ENCODE peak calls at places on chromosomes 16 and 17, in nine cellular contexts. H, R, C, U, V, F, W, Y and A are unnamed samples.
A peak's percentile ranks its signal among the peaks of the same experiment; 100 is the strongest.

GRCh38 chr17:2784864-2785263 is 11.4 kb upstream of the RAP1GAP2 start:
- DNase-seq in H (no peak), R (no peak), C (no peak), U (no peak), V (no peak), F (no peak), W (no peak), Y (no peak), A (no peak)

GRCh38 chr16:28923652-28924398 is 1.2 kb downstream of the RABEP2 start:
- DNase-seq in H (no peak), R (peak; percentile 30), C (no peak), U (no peak), V (no peak), F (no peak), W (no peak), Y (no peak), A (no peak)

GRCh38 chr17:59804910-59805381 is 87.8 kb downstream of the TUBD1 start:
- DNase-seq in H (peak; percentile 42), R (no peak), C (peak; percentile 40), U (no peak), V (no peak), F (no peak), W (no peak), Y (no peak), A (no peak)

GRCh38 chr17:8138366-8138671 is 13.9 kb downstream of the PER1 start:
- DNase-seq in H (no peak), R (no peak), C (no peak), U (no peak), V (no peak), F (no peak), W (no peak), Y (no peak), A (no peak)

GRCh38 chr16:31177136-31177535 is 2.8 kb upstream of the FUS start:
- DNase-seq in H (no peak), R (peak; percentile 65), C (peak; percentile 89), U (peak; percentile 24), V (no peak), F (peak; percentile 7), W (no peak), Y (no peak), A (peak; percentile 55)

GRCh38 chr17:79922161-79922569 is 82.9 kb upstream of the CBX4 start:
- DNase-seq in H (no peak), R (no peak), C (no peak), U (no peak), V (no peak), F (no peak), W (no peak), Y (no peak), A (no peak)

GRCh38 chr17:72539981-72540897 is 419.4 kb downstream of the SOX9 start:
- DNase-seq in H (peak; percentile 99), R (peak; percentile 10), C (peak; percentile 67), U (peak; percentile 37), V (no peak), F (no peak), W (peak; percentile 80), Y (no peak), A (peak; percentile 64)

GRCh38 chr16:61730997-61731396 is 305.2 kb downstream of the CDH8 start:
- DNase-seq in H (no peak), R (no peak), C (no peak), U (no peak), V (no peak), F (no peak), W (no peak), Y (no peak), A (no peak)

GRCh38 chr16:3106205-3106928 is 6.0 kb upstream of the ZNF205 start:
- DNase-seq in H (peak; percentile 99), R (peak; percentile 83), C (peak; percentile 90), U (peak; percentile 93), V (peak; percentile 97), F (peak; percentile 34), W (peak; percentile 91), Y (no peak), A (peak; percentile 83)

GRCh38 chr17:19237389-19238166 is 412 bp downstream of the EPN2 start:
- DNase-seq in H (peak; percentile 78), R (no peak), C (no peak), U (peak; percentile 49), V (no peak), F (no peak), W (peak; percentile 74), Y (no peak), A (peak; percentile 29)

GRCh38 chr16:50733468-50733867 is 8.4 kb upstream of the CYLD start:
- DNase-seq in H (no peak), R (no peak), C (no peak), U (no peak), V (no peak), F (no peak), W (no peak), Y (no peak), A (no peak)

GRCh38 chr17:82031303-82031884 is at the start of gene RAC3:
- DNase-seq in H (peak; percentile 93), R (no peak), C (peak; percentile 21), U (no peak), V (no peak), F (no peak), W (no peak), Y (no peak), A (no peak)

GRCh38 chr17:81388612-81389367 is 6.5 kb upstream of the BAHCC1 start:
- DNase-seq in H (peak; percentile 81), R (no peak), C (peak; percentile 10), U (peak; percentile 67), V (no peak), F (no peak), W (no peak), Y (no peak), A (no peak)

DNA sequence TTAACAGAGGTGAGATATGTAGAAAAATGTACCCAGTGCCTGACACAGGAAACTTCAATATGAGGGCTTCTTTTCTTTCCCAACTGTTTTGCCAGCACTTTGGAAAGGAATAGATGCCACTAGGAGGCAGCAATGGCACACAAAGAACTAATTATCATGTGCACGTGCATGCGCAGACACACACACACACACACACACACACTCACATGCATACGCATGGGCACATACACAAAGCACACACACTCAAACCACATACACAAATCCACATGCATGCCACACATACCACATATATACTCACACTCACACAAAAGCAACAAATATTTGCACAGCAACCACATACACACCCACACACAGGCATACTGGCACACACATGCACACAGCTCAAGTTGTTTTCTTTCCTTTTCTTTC is 8.8 kb upstream of the CEP112 start:
- DNase-seq in H (peak; percentile 75), R (peak; percentile 64), C (peak; percentile 80), U (peak; percentile 54), V (no peak), F (peak; percentile 52), W (no peak), Y (peak; percentile 14), A (peak; percentile 82)
- TF ChIP-seq CTCF in H (peak; percentile 98), R (peak; percentile 24), C (peak; percentile 75), U (peak; percentile 60), V (peak; percentile 88), F (peak; percentile 76), W (peak; percentile 12), Y (peak; percentile 54), A (peak; percentile 82)

GRCh38 chr17:61423967-61424649 is 24.5 kb downstream of the TBX2 start:
- DNase-seq in H (no peak), R (no peak), C (no peak), U (no peak), V (no peak), F (no peak), W (no peak), Y (no peak), A (no peak)

GRCh38 chr17:61427567-61427966 is 24.7 kb upstream of the TBX4 start:
- DNase-seq in H (no peak), R (no peak), C (no peak), U (no peak), V (no peak), F (no peak), W (no peak), Y (no peak), A (no peak)

GRCh38 chr17:61422869-61423268 is 23.2 kb downstream of the TBX2 start:
- DNase-seq in H (no peak), R (no peak), C (no peak), U (no peak), V (no peak), F (no peak), W (no peak), Y (no peak), A (no peak)

GRCh38 chr17:61426482-61427304 is 25.5 kb upstream of the TBX4 start:
- DNase-seq in H (no peak), R (no peak), C (peak; percentile 53), U (no peak), V (no peak), F (no peak), W (no peak), Y (no peak), A (peak; percentile 85)

DNA sequence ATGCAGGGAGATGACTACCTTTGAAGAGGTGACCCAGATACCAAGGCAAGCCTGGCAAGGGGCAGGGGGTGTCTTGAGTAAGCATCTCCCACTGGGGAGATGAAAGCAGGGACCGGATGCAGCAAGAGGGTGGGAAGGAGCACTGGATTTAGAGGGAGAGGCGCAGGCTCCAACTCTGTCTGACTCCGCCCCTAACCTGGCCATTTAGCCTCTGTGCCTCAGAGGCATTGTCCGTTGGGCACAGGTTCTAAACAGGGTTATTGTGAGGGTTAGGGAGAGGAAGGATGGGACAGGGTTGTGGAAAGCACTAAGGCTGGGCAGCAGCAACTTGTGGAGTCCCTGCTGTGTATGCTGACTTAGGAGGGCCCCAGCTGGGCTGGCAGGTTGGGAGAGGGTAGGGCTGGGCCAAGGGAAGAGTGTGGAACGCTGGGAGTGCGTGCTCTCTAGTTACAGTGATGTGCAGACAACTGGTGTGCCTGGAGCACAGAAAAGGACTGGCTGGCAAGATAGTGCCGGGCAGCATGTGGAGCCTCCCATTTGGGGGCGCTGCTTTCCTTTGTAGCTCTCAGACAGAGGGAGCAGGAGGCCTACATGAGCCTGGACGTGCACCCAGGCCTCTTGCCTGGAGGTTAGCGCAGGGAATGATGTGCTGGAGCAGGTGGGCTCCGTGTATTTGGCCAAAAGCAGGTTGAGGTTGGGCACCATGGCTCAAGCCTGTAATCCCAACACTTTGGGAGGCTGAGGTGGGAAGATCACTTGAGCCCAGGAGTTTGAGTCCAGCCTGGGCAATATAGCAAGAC is 26.2 kb downstream of the TBX2 start:
- DNase-seq in H (peak; percentile 42), R (no peak), C (no peak), U (no peak), V (no peak), F (no peak), W (no peak), Y (no peak), A (no peak)
- TF ChIP-seq CTCF in H (no peak), R (no peak), C (no peak), U (no peak), V (peak; percentile 17), F (peak; percentile 24), W (no peak), Y (peak; percentile 4), A (peak; percentile 53)

GRCh38 chr16:86661715-86662114 is 83.4 kb downstream of the FOXL1 start:
- DNase-seq in H (no peak), R (no peak), C (peak; percentile 71), U (no peak), V (no peak), F (no peak), W (no peak), Y (no peak), A (peak; percentile 11)
- TF ChIP-seq CTCF in H (no peak), R (no peak), C (no peak), U (no peak), V (no peak), F (no peak), W (no peak), Y (no peak), A (no peak)

DNA sequence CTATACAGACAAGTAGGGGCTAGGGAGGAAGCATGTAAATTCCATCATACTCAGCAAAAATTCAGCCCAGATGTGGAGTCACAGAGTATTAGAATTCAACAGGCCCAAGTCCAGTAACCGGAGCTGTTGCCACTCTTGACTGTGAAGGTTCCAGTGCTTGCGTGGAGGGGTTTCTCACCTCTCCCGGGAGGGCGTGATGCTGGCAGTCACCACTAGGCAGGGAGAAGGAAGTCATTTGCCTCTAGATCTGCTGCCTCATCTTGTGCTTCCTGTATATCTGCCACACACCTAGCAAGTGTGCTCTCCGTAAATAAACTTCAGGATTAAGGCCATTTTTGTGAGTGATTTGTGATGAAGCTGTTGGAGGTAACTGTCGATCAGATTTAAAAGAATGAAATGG is 1.0 kb upstream of the CKLF start:
- DNase-seq in H (peak; percentile 64), R (peak; percentile 52), C (peak; percentile 24), U (no peak), V (no peak), F (no peak), W (no peak), Y (no peak), A (no peak)
- TF ChIP-seq CTCF in H (peak; percentile 46), R (peak; percentile 7), C (no peak), U (no peak), V (peak; percentile 40), F (peak; percentile 22), W (peak; percentile 11), Y (no peak), A (peak; percentile 63)